ENCODE peak calls at places on chromosomes 13 and 19, in six cellular contexts. K, N, S, I, J and G are unnamed samples.

GRCh38 chr13:32298695-32299094 is 16.5 kb downstream of the ZAR1L start:
- DNase-seq in K (no peak), N (no peak), S (no peak), I (no peak), J (no peak), G (no peak)

GRCh38 chr13:24063281-24063851 is 97.2 kb upstream of the SPATA13 start:
- DNase-seq in K (no peak), N (no peak), S (no peak), I (no peak), J (no peak), G (no peak)

GRCh38 chr13:24131749-24132148 is 28.8 kb upstream of the SPATA13 start:
- DNase-seq in K (no peak), N (no peak), S (no peak), I (no peak), J (no peak), G (no peak)

GRCh38 chr19:6057651-6058365 is 52.5 kb downstream of the RFX2 start:
- DNase-seq in K (no peak), N (no peak), S (no peak), I (no peak), J (no peak), G (no peak)

GRCh38 chr19:6042776-6043726 is 65.1 kb upstream of the RANBP3 start:
- DNase-seq in K (no peak), N (no peak), S (no peak), I (no peak), J (no peak), G (no peak)

GRCh38 chr13:51326782-51327181 is 12.7 kb upstream of the SERPINE3 start:
- DNase-seq in K (no peak), N (no peak), S (no peak), I (no peak), J (no peak), G (no peak)

GRCh38 chr19:9857920-9858746 is 23.0 kb downstream of the PIN1 start:
- DNase-seq in K (no peak), N (no peak), S (no peak), I (no peak), J (no peak), G (no peak)

GRCh38 chr13:27014406-27015359 is 156.9 kb downstream of the USP12 start:
- DNase-seq in K (no peak), N (no peak), S (no peak), I (no peak), J (no peak), G (no peak)

GRCh38 chr19:47122359-47123335 is 8.0 kb upstream of the SAE1 start:
- DNase-seq in K (no peak), N (no peak), S (peak; percentile 69), I (no peak), J (no peak), G (peak; percentile 84)

GRCh38 chr13:37617162-37617561 is 18.6 kb upstream of the POSTN start:
- DNase-seq in K (no peak), N (peak; percentile 6), S (peak; percentile 39), I (no peak), J (no peak), G (peak; percentile 69)

GRCh38 chr13:29918845-29919244 is 68.4 kb upstream of the UBL3 start:
- DNase-seq in K (no peak), N (no peak), S (peak; percentile 95), I (no peak), J (no peak), G (peak; percentile 94)

GRCh38 chr19:29967623-29968022 is 25.6 kb downstream of the URI1 start:
- DNase-seq in K (no peak), N (no peak), S (no peak), I (no peak), J (no peak), G (peak; percentile 78)

GRCh38 chr19:49434907-49435577 is 6.3 kb downstream of the SLC17A7 start:
- DNase-seq in K (no peak), N (no peak), S (no peak), I (no peak), J (no peak), G (no peak)

GRCh38 chr19:49436381-49437017 is 4.8 kb downstream of the SLC17A7 start:
- DNase-seq in K (peak; percentile 91), N (peak; percentile 51), S (no peak), I (no peak), J (no peak), G (peak; percentile 54)

GRCh38 chr19:49438261-49438660 is 3.1 kb downstream of the SLC17A7 start:
- DNase-seq in K (no peak), N (no peak), S (no peak), I (no peak), J (no peak), G (no peak)

GRCh38 chr19:49435670-49436069 is 5.7 kb downstream of the SLC17A7 start:
- DNase-seq in K (no peak), N (no peak), S (no peak), I (no peak), J (no peak), G (no peak)

GRCh38 chr19:49437231-49437630 is 4.1 kb downstream of the SLC17A7 start:
- DNase-seq in K (no peak), N (no peak), S (no peak), I (no peak), J (no peak), G (no peak)
- TF ChIP-seq EZH2phosphoT487 in K (no peak), N (no peak), S (no peak), I (no peak), J (no peak), G (no peak)

GRCh38 chr19:8482696-8483095 is 19.7 kb downstream of the PRAM1 start:
- DNase-seq in K (no peak), N (no peak), S (no peak), I (no peak), J (no peak), G (no peak)
- TF ChIP-seq EZH2phosphoT487 in K (no peak), N (no peak), S (no peak), I (no peak), J (no peak), G (no peak)

GRCh38 chr19:56350416-56351045 is 35.9 kb upstream of the ZSCAN5A start:
- DNase-seq in K (peak; percentile 68), N (peak; percentile 57), S (peak; percentile 66), I (peak; percentile 63), J (peak; percentile 24), G (peak; percentile 71)
- TF ChIP-seq EZH2phosphoT487 in K (no peak), N (no peak), S (no peak), I (no peak), J (no peak), G (no peak)

DNA sequence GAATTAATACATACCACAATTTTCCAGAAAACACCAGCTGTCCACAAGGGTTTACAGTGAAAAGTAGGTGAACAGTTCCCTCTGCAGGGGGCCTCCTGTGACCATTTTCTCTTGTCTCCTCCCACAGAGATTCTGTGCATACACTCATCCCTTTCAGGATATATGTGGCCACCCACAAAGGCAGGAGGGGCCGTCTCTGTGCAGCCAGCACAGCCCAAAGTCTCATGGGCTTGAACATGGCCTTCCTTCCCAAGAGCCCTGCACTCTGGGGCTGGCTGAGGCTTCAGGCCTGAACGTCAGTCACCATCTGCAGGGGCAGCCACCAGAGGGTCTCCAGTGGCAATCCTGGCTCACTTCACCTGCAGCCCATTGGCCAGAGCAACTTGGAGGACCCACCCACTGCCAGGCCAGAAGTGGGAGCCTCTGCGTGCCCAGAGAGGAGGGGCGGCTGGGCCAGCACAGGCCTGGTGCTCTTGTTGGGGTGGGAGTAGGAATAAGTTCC is 25.2 kb downstream of the TMEM161A start:
- DNase-seq in K (peak; percentile 64), N (no peak), S (peak; percentile 36), I (no peak), J (no peak), G (peak; percentile 64)
- TF ChIP-seq EZH2phosphoT487 in K (no peak), N (no peak), S (no peak), I (no peak), J (no peak), G (no peak)

GRCh38 chr19:13629687-13630357 is 123.5 kb upstream of the CACNA1A start:
- DNase-seq in K (no peak), N (no peak), S (peak; percentile 81), I (no peak), J (no peak), G (peak; percentile 90)

GRCh38 chr19:13633522-13633922 is 127.2 kb upstream of the CACNA1A start:
- DNase-seq in K (no peak), N (no peak), S (no peak), I (no peak), J (no peak), G (no peak)

GRCh38 chr19:13637664-13638063 is 126.7 kb upstream of the MRI1 start:
- DNase-seq in K (no peak), N (no peak), S (peak; percentile 90), I (no peak), J (peak; percentile 32), G (peak; percentile 76)

GRCh38 chr19:13634658-13635057 is 128.4 kb upstream of the CACNA1A start:
- DNase-seq in K (no peak), N (no peak), S (no peak), I (no peak), J (no peak), G (no peak)

DNA sequence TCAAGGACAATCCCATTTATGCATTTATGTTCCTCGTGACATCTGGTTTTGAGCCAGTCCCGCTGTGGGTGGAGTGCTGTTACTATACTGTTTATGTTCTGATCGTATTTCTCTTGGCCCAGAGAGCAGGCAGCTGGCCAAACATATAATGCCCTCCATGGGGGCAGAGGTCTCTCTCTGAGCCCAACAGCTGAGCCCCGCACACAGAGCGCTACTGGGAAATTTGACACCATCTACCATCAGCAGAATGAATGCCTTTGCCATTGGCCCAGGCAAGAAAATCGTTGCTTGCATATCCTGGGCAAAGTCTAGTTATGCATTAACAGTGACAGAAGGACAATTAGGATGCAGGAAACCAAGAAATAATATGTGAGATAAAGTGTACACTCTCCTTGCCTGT is 126.8 kb upstream of the CACNA1A start:
- DNase-seq in K (peak; percentile 64), N (peak; percentile 66), S (peak; percentile 58), I (no peak), J (no peak), G (peak; percentile 14)
- TF ChIP-seq EZH2phosphoT487 in K (no peak), N (no peak), S (no peak), I (no peak), J (no peak), G (no peak)

GRCh38 chr19:15427991-15428471 is 9.2 kb upstream of the AKAP8L start:
- DNase-seq in K (no peak), N (no peak), S (no peak), I (no peak), J (no peak), G (no peak)

GRCh38 chr19:15428956-15429824 is 10.4 kb upstream of the AKAP8L start:
- DNase-seq in K (no peak), N (no peak), S (no peak), I (no peak), J (no peak), G (no peak)

GRCh38 chr19:15425321-15425950 is 6.6 kb upstream of the AKAP8L start:
- DNase-seq in K (no peak), N (no peak), S (no peak), I (no peak), J (no peak), G (no peak)

GRCh38 chr19:15426485-15427349 is 7.9 kb upstream of the AKAP8L start:
- DNase-seq in K (no peak), N (no peak), S (no peak), I (no peak), J (no peak), G (no peak)

GRCh38 chr19:15427350-15427700 is 8.5 kb upstream of the AKAP8L start:
- DNase-seq in K (no peak), N (no peak), S (no peak), I (no peak), J (no peak), G (no peak)
- TF ChIP-seq EZH2phosphoT487 in K (no peak), N (no peak), S (no peak), I (no peak), J (no peak), G (no peak)